ENCODE peak calls at places on chromosome 22, in four cellular contexts. W is aorta, D is right cardiac atrium, U is RCC 7860. X is an unnamed sample.

GRCh38 chr22:24417901-24418641 is 9.3 kb upstream of the ADORA2A start:
- DNase-seq in W (peak; percentile 76), D (no peak), U (no peak), X (no peak)

GRCh38 chr22:30947163-30947820 is 21.3 kb downstream of the MORC2 start:
- DNase-seq in W (peak; percentile 86), D (peak; percentile 81), U (no peak), X (no peak)

GRCh38 chr22:26713823-26714449 is 56.5 kb downstream of the MIAT start:
- DNase-seq in W (no peak), D (peak; percentile 31), U (peak; percentile 51), X (no peak)

GRCh38 chr22:50104149-50104548 is 14.3 kb downstream of the MOV10L1 start:
- DNase-seq in W (peak; percentile 36), D (no peak), U (no peak), X (no peak)

GRCh38 chr22:27934069-27934468 is 15.0 kb upstream of the PITPNB start:
- DNase-seq in W (no peak), D (no peak), U (no peak), X (no peak)

GRCh38 chr22:37179622-37180420 is 8.2 kb downstream of the C1QTNF6 start:
- DNase-seq in W (peak; percentile 59), D (no peak), U (no peak), X (no peak)

GRCh38 chr22:26428515-26429457 is at the start of gene ASPHD2:
- DNase-seq in W (peak; percentile 83), D (peak; percentile 57), U (peak; percentile 18), X (peak; percentile 73)

GRCh38 chr22:39130152-39130704 is 22.3 kb downstream of the CBX7 start:
- DNase-seq in W (peak; percentile 41), D (no peak), U (no peak), X (no peak)

GRCh38 chr22:43826142-43827093 is 14.3 kb upstream of the EFCAB6 start:
- DNase-seq in W (peak; percentile 64), D (no peak), U (peak; percentile 64), X (peak; percentile 26)

GRCh38 chr22:20794132-20794990 is 20.4 kb downstream of the SERPIND1 start:
- DNase-seq in W (no peak), D (no peak), U (no peak), X (no peak)

GRCh38 chr22:41565403-41566054 is 4.7 kb downstream of the CSDC2 start:
- DNase-seq in W (peak; percentile 83), D (peak; percentile 52), U (peak; percentile 82), X (peak; percentile 77)

GRCh38 chr22:49968831-49969661 is 8.5 kb downstream of the PIM3 start:
- DNase-seq in W (peak; percentile 73), D (peak; percentile 35), U (no peak), X (no peak)

GRCh38 chr22:21450858-21451331 is 16.3 kb upstream of the TMEM191C start:
- DNase-seq in W (peak; percentile 69), D (peak; percentile 6), U (no peak), X (no peak)

GRCh38 chr22:50601669-50602337 is 1.2 kb downstream of the MAPK8IP2 start:
- DNase-seq in W (no peak), D (no peak), U (no peak), X (no peak)

GRCh38 chr22:32083000-32083399 is 39.9 kb downstream of the SLC5A1 start:
- DNase-seq in W (no peak), D (no peak), U (no peak), X (no peak)

GRCh38 chr22:30541979-30542810 is 4.3 kb downstream of the SEC14L6 start:
- DNase-seq in W (no peak), D (no peak), U (peak; percentile 62), X (no peak)

GRCh38 chr22:43994006-43994405 is 30.1 kb upstream of the PARVB start:
- DNase-seq in W (no peak), D (no peak), U (no peak), X (no peak)

GRCh38 chr22:18977824-18978425 is 41.8 kb upstream of the PRODH start:
- DNase-seq in W (peak; percentile 41), D (peak; percentile 1), U (no peak), X (no peak)

GRCh38 chr22:33932997-33933396 is 12.7 kb upstream of the LARGE1 start:
- DNase-seq in W (no peak), D (no peak), U (no peak), X (no peak)

X was measured in RKO.